ENCODE peak calls at places on chromosomes 5 and 9, in eight cellular contexts. D is AG10803; J is lower lobe of right lung; U is frontal cortex; T is activated naive CD4-positive, alpha-beta T cell; R is ovary; V is stomach; A is nucleus accumbens. F is an unnamed sample.
A peak's percentile ranks its signal among the peaks of the same experiment; 100 is the strongest.

GRCh38 chr5:73499187-73499586 is 945 bp downstream of the BTF3 start:
- DNase-seq in A (no peak), D (no peak), R (no peak), J (no peak), U (no peak), T (no peak), V (no peak), F (no peak)

GRCh38 chr9:126052791-126053190 is 273.8 kb upstream of the MVB12B start:
- DNase-seq in A (peak; percentile 7), J (peak; percentile 13), T (no peak), V (no peak), R (no peak), D (no peak), U (no peak), F (no peak)

GRCh38 chr5:13659391-13659790 is 285.1 kb downstream of the DNAH5 start:
- DNase-seq in R (no peak), V (no peak), D (peak; percentile 29), J (no peak), U (no peak), T (no peak), A (no peak), F (peak; percentile 34)

GRCh38 chr9:130997925-130998595 is 10.9 kb upstream of the LAMC3 start:
- DNase-seq in J (peak; percentile 61), V (peak; percentile 48), R (no peak), U (peak; percentile 76), A (peak; percentile 57), T (no peak), D (peak; percentile 60), F (peak; percentile 78)

GRCh38 chr5:5523066-5523505 is 100.6 kb downstream of the ICE1 start:
- DNase-seq in D (peak; percentile 16), J (no peak), U (no peak), R (no peak), A (no peak), T (no peak), V (no peak), F (peak; percentile 46)

GRCh38 chr9:98256632-98257218 is 1.3 kb upstream of the TBC1D2 start:
- DNase-seq in R (no peak), T (peak; percentile 28), J (no peak), V (no peak), D (no peak), U (no peak), A (no peak), F (no peak)

GRCh38 chr5:175788155-175788787 is 83.1 kb upstream of the CPLX2 start:
- DNase-seq in V (no peak), J (no peak), D (no peak), A (no peak), R (no peak), T (no peak), U (no peak), F (no peak)

GRCh38 chr5:110852053-110852452 is 113.2 kb downstream of the SLC25A46 start:
- DNase-seq in R (no peak), J (no peak), T (no peak), D (no peak), A (no peak), V (no peak), U (no peak), F (no peak)

GRCh38 chr5:95533761-95534160 is 21.0 kb downstream of the SKIC3 start:
- DNase-seq in T (no peak), U (no peak), R (no peak), D (no peak), J (no peak), A (no peak), V (no peak), F (no peak)

GRCh38 chr9:133863193-133863592 is 125.0 kb upstream of the SARDH start:
- DNase-seq in R (no peak), V (no peak), U (no peak), D (no peak), A (no peak), J (no peak), T (no peak), F (no peak)

GRCh38 chr9:137618105-137619067 is at the start of gene EHMT1:
- DNase-seq in J (peak; percentile 88), V (peak; percentile 91), A (peak; percentile 85), R (peak; percentile 90), U (peak; percentile 100), T (peak; percentile 89), D (peak; percentile 73), F (peak; percentile 87)

GRCh38 chr5:168408561-168409321 is 77.5 kb upstream of the RARS1 start:
- DNase-seq in J (no peak), R (no peak), T (no peak), V (no peak), D (peak; percentile 40), U (no peak), A (no peak), F (peak; percentile 12)

GRCh38 chr9:96856363-96857286 is 2.3 kb upstream of the ZNF782 start:
- DNase-seq in U (no peak), A (peak; percentile 68), T (peak; percentile 55), R (peak; percentile 41), D (peak; percentile 65), V (peak; percentile 69), J (peak; percentile 65), F (peak; percentile 77)

GRCh38 chr9:135582541-135582940 is 21.0 kb downstream of the PAEP start:
- DNase-seq in T (no peak), A (no peak), R (no peak), U (no peak), D (no peak), V (peak; percentile 20), J (no peak), F (no peak)

GRCh38 chr9:107008447-107008846 is 145.5 kb downstream of the ZNF462 start:
- DNase-seq in D (no peak), J (no peak), R (no peak), A (no peak), V (no peak), T (no peak), U (no peak), F (no peak)

GRCh38 chr9:123414921-123415592 is 59.1 kb downstream of the CRB2 start:
- DNase-seq in T (no peak), D (peak; percentile 73), V (no peak), U (no peak), J (no peak), A (no peak), R (no peak), F (no peak)

GRCh38 chr5:56278267-56278826 is 45.2 kb upstream of the ANKRD55 start:
- DNase-seq in A (no peak), T (no peak), V (no peak), U (no peak), J (no peak), D (peak; percentile 98), R (no peak), F (peak; percentile 100)

GRCh38 chr9:127955294-127956015 is 17.8 kb upstream of the DPM2 start:
- DNase-seq in J (peak; percentile 82), V (peak; percentile 85), T (peak; percentile 64), D (no peak), U (no peak), R (no peak), A (peak; percentile 83), F (peak; percentile 29)

GRCh38 chr9:557601-558201 is 283.8 kb upstream of the DMRT1 start:
- DNase-seq in U (no peak), V (no peak), R (no peak), T (no peak), A (no peak), J (no peak), D (no peak), F (no peak)

GRCh38 chr9:109640232-109641078 is 139.5 kb upstream of the PALM2AKAP2 start:
- DNase-seq in A (peak; percentile 68), R (peak; percentile 22), U (peak; percentile 47), J (peak; percentile 50), V (peak; percentile 36), D (peak; percentile 16), T (no peak), F (peak; percentile 45)

GRCh38 chr5:110851357-110851756 is 112.5 kb downstream of the SLC25A46 start:
- DNase-seq in D (no peak), T (no peak), J (no peak), A (no peak), V (no peak), U (no peak), R (no peak), F (no peak)

GRCh38 chr5:170430871-170431437 is 41.8 kb upstream of the KCNMB1 start:
- DNase-seq in V (no peak), T (no peak), U (no peak), R (no peak), D (no peak), A (no peak), J (no peak), F (peak; percentile 21)

GRCh38 chr9:125332527-125332926 is 70.9 kb downstream of the GAPVD1 start:
- DNase-seq in V (no peak), D (no peak), A (no peak), R (no peak), U (no peak), T (no peak), J (no peak), F (no peak)